ENCODE peak calls at places on chromosomes 7 and 10, in nine cellular contexts. One of them, this sample, is unnamed.

GRCh38 chr10:96720422-96721206 is at the start of gene PIK3AP1:
- DNase-seq in heart right ventricle: peak; percentile 24
- DNase-seq in esophagus muscularis mucosa: no peak
- DNase-seq in tibial artery: peak; percentile 70
- DNase-seq in hepatocyte: peak; percentile 57
- DNase-seq in cardiac muscle cell: peak; percentile 62
- DNase-seq in pancreas: peak; percentile 64
- DNase-seq in fibroblast of lung: no peak
- DNase-seq in left ventricle myocardium inferior: peak; percentile 50
- DNase-seq in this sample: no peak

GRCh38 chr7:76185187-76185915 is 16.3 kb upstream of the SRRM3 start:
- DNase-seq in heart right ventricle: no peak
- DNase-seq in hepatocyte: no peak
- DNase-seq in tibial artery: no peak
- DNase-seq in left ventricle myocardium inferior: no peak
- DNase-seq in esophagus muscularis mucosa: no peak
- DNase-seq in pancreas: no peak
- DNase-seq in fibroblast of lung: no peak
- DNase-seq in cardiac muscle cell: peak; percentile 31
- DNase-seq in this sample: no peak

GRCh38 chr10:69124558-69125121 is 662 bp downstream of the VPS26A start:
- DNase-seq in tibial artery: no peak
- DNase-seq in fibroblast of lung: peak; percentile 61
- DNase-seq in esophagus muscularis mucosa: no peak
- DNase-seq in hepatocyte: peak; percentile 64
- DNase-seq in pancreas: peak; percentile 38
- DNase-seq in cardiac muscle cell: peak; percentile 70
- DNase-seq in heart right ventricle: peak; percentile 40
- DNase-seq in left ventricle myocardium inferior: peak; percentile 34
- DNase-seq in this sample: no peak

GRCh38 chr10:102279104-102279503 is 33.8 kb downstream of the GBF1 start:
- DNase-seq in cardiac muscle cell: no peak
- DNase-seq in pancreas: no peak
- DNase-seq in fibroblast of lung: no peak
- DNase-seq in tibial artery: no peak
- DNase-seq in esophagus muscularis mucosa: no peak
- DNase-seq in hepatocyte: no peak
- DNase-seq in heart right ventricle: no peak
- DNase-seq in left ventricle myocardium inferior: no peak
- DNase-seq in this sample: no peak

GRCh38 chr7:35463176-35463575 is 209.3 kb upstream of the TBX20 start:
- DNase-seq in pancreas: no peak
- DNase-seq in esophagus muscularis mucosa: no peak
- DNase-seq in cardiac muscle cell: no peak
- DNase-seq in hepatocyte: no peak
- DNase-seq in tibial artery: no peak
- DNase-seq in heart right ventricle: no peak
- DNase-seq in left ventricle myocardium inferior: no peak
- DNase-seq in fibroblast of lung: no peak
- DNase-seq in this sample: no peak

GRCh38 chr7:70230761-70231160 is 632.5 kb downstream of the AUTS2 start:
- DNase-seq in tibial artery: no peak
- DNase-seq in left ventricle myocardium inferior: no peak
- DNase-seq in esophagus muscularis mucosa: no peak
- DNase-seq in heart right ventricle: no peak
- DNase-seq in hepatocyte: no peak
- DNase-seq in fibroblast of lung: no peak
- DNase-seq in cardiac muscle cell: no peak
- DNase-seq in pancreas: no peak
- DNase-seq in this sample: no peak

GRCh38 chr7:144821069-144821468 is 14.8 kb downstream of the TPK1 start:
- DNase-seq in cardiac muscle cell: no peak
- DNase-seq in fibroblast of lung: no peak
- DNase-seq in pancreas: no peak
- DNase-seq in left ventricle myocardium inferior: no peak
- DNase-seq in heart right ventricle: no peak
- DNase-seq in esophagus muscularis mucosa: no peak
- DNase-seq in hepatocyte: no peak
- DNase-seq in tibial artery: no peak
- DNase-seq in this sample: no peak

GRCh38 chr10:30215131-30215530 is 133.9 kb downstream of the MTPAP start:
- DNase-seq in esophagus muscularis mucosa: no peak
- DNase-seq in fibroblast of lung: no peak
- DNase-seq in hepatocyte: no peak
- DNase-seq in tibial artery: no peak
- DNase-seq in heart right ventricle: no peak
- DNase-seq in cardiac muscle cell: no peak
- DNase-seq in left ventricle myocardium inferior: no peak
- DNase-seq in pancreas: no peak
- DNase-seq in this sample: no peak

GRCh38 chr7:76302299-76303056 is at the start of gene HSPB1:
- DNase-seq in esophagus muscularis mucosa: peak; percentile 99
- DNase-seq in fibroblast of lung: peak; percentile 89
- DNase-seq in hepatocyte: peak; percentile 92
- DNase-seq in left ventricle myocardium inferior: peak; percentile 96
- DNase-seq in pancreas: peak; percentile 97
- DNase-seq in heart right ventricle: peak; percentile 96
- DNase-seq in tibial artery: peak; percentile 99
- DNase-seq in cardiac muscle cell: peak; percentile 96
- DNase-seq in this sample: peak; percentile 72

GRCh38 chr10:43026039-43026973 is 50.6 kb upstream of the RET start:
- DNase-seq in esophagus muscularis mucosa: peak; percentile 91
- DNase-seq in cardiac muscle cell: peak; percentile 30
- DNase-seq in tibial artery: no peak
- DNase-seq in pancreas: no peak
- DNase-seq in heart right ventricle: no peak
- DNase-seq in left ventricle myocardium inferior: no peak
- DNase-seq in hepatocyte: no peak
- DNase-seq in fibroblast of lung: no peak
- DNase-seq in this sample: no peak

GRCh38 chr7:134891262-134892001 is 94.9 kb upstream of the AGBL3 start:
- DNase-seq in hepatocyte: peak; percentile 89
- DNase-seq in pancreas: peak; percentile 48
- DNase-seq in fibroblast of lung: peak; percentile 99
- DNase-seq in tibial artery: peak; percentile 88
- DNase-seq in esophagus muscularis mucosa: no peak
- DNase-seq in left ventricle myocardium inferior: peak; percentile 80
- DNase-seq in heart right ventricle: peak; percentile 90
- DNase-seq in cardiac muscle cell: peak; percentile 72
- DNase-seq in this sample: peak; percentile 78

GRCh38 chr10:11870900-11871407 is 47.8 kb downstream of the PROSER2 start:
- DNase-seq in pancreas: no peak
- DNase-seq in esophagus muscularis mucosa: no peak
- DNase-seq in hepatocyte: no peak
- DNase-seq in cardiac muscle cell: no peak
- DNase-seq in fibroblast of lung: no peak
- DNase-seq in left ventricle myocardium inferior: no peak
- DNase-seq in tibial artery: no peak
- DNase-seq in heart right ventricle: no peak
- DNase-seq in this sample: no peak

GRCh38 chr10:74738543-74738942 is 87.9 kb upstream of the KAT6B start:
- DNase-seq in heart right ventricle: no peak
- DNase-seq in left ventricle myocardium inferior: no peak
- DNase-seq in pancreas: no peak
- DNase-seq in hepatocyte: no peak
- DNase-seq in esophagus muscularis mucosa: peak; percentile 79
- DNase-seq in fibroblast of lung: no peak
- DNase-seq in cardiac muscle cell: no peak
- DNase-seq in tibial artery: no peak
- DNase-seq in this sample: no peak

GRCh38 chr7:44163591-44163990 is 22.5 kb upstream of the MYL7 start:
- DNase-seq in cardiac muscle cell: no peak
- DNase-seq in left ventricle myocardium inferior: no peak
- DNase-seq in tibial artery: no peak
- DNase-seq in fibroblast of lung: peak; percentile 72
- DNase-seq in heart right ventricle: no peak
- DNase-seq in hepatocyte: no peak
- DNase-seq in esophagus muscularis mucosa: no peak
- DNase-seq in pancreas: no peak
- DNase-seq in this sample: no peak

GRCh38 chr7:7254908-7255307 is 72.6 kb downstream of the C1GALT1 start:
- DNase-seq in esophagus muscularis mucosa: peak; percentile 60
- DNase-seq in cardiac muscle cell: no peak
- DNase-seq in left ventricle myocardium inferior: no peak
- DNase-seq in heart right ventricle: no peak
- DNase-seq in pancreas: no peak
- DNase-seq in tibial artery: no peak
- DNase-seq in hepatocyte: peak; percentile 19
- DNase-seq in fibroblast of lung: no peak
- DNase-seq in this sample: no peak

GRCh38 chr7:46207931-46208634 is 287.0 kb upstream of the IGFBP3 start:
- DNase-seq in left ventricle myocardium inferior: no peak
- DNase-seq in cardiac muscle cell: no peak
- DNase-seq in esophagus muscularis mucosa: peak; percentile 70
- DNase-seq in hepatocyte: no peak
- DNase-seq in pancreas: peak; percentile 32
- DNase-seq in tibial artery: no peak
- DNase-seq in fibroblast of lung: no peak
- DNase-seq in heart right ventricle: no peak
- DNase-seq in this sample: no peak

DNA sequence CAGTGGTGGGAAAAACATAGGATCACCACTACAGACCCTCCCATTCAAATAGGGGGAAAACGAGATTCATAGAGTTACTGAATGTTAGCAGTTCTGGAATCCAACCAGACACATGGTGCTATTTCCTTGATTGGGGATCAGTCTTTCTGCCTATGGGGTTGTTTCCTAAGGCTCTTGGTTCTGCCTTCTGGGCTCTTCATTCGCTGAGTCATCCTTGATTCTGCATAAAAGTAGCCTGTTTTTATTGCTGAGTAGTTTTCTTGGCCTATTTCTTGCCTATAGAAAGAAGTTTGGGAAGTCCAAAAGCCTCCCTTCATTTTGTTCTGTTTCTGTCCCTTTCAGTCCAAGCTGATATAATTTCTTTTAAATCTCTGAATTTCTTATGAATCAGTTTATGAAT is 99.3 kb upstream of the OIT3 start:
- DNase-seq in hepatocyte: no peak
- DNase-seq in heart right ventricle: no peak
- DNase-seq in pancreas: no peak
- DNase-seq in fibroblast of lung: peak; percentile 41
- DNase-seq in cardiac muscle cell: no peak
- DNase-seq in tibial artery: no peak
- DNase-seq in left ventricle myocardium inferior: no peak
- DNase-seq in esophagus muscularis mucosa: no peak
- DNase-seq in this sample: no peak
- H3K27ac ChIP-seq in hepatocyte: no peak overlapping the region
- H3K27ac ChIP-seq in heart right ventricle: no peak overlapping the region
- H3K27ac ChIP-seq in pancreas: no peak overlapping the region
- H3K27ac ChIP-seq in fibroblast of lung: no peak overlapping the region
- H3K27ac ChIP-seq in cardiac muscle cell: peak overlapping the region; percentile 48
- H3K27ac ChIP-seq in tibial artery: peak overlapping the region; percentile 22
- H3K27ac ChIP-seq in left ventricle myocardium inferior: no peak overlapping the region
- H3K27ac ChIP-seq in esophagus muscularis mucosa: no peak overlapping the region
- H3K27ac ChIP-seq in this sample: no peak overlapping the region

GRCh38 chr7:156156734-156157408 is 344.6 kb upstream of the SHH start:
- DNase-seq in esophagus muscularis mucosa: no peak
- DNase-seq in left ventricle myocardium inferior: no peak
- DNase-seq in fibroblast of lung: peak; percentile 11
- DNase-seq in pancreas: peak; percentile 46
- DNase-seq in hepatocyte: peak; percentile 61
- DNase-seq in heart right ventricle: no peak
- DNase-seq in cardiac muscle cell: no peak
- DNase-seq in tibial artery: no peak
- DNase-seq in this sample: no peak
- TF ChIP-seq CTCF in esophagus muscularis mucosa: no peak
- TF ChIP-seq CTCF in left ventricle myocardium inferior: no peak
- TF ChIP-seq CTCF in fibroblast of lung: no peak
- TF ChIP-seq CTCF in pancreas: no peak
- TF ChIP-seq CTCF in hepatocyte: peak; percentile 37
- TF ChIP-seq CTCF in heart right ventricle: no peak
- TF ChIP-seq CTCF in cardiac muscle cell: no peak
- TF ChIP-seq CTCF in tibial artery: no peak
- TF ChIP-seq CTCF in this sample: no peak

DNA sequence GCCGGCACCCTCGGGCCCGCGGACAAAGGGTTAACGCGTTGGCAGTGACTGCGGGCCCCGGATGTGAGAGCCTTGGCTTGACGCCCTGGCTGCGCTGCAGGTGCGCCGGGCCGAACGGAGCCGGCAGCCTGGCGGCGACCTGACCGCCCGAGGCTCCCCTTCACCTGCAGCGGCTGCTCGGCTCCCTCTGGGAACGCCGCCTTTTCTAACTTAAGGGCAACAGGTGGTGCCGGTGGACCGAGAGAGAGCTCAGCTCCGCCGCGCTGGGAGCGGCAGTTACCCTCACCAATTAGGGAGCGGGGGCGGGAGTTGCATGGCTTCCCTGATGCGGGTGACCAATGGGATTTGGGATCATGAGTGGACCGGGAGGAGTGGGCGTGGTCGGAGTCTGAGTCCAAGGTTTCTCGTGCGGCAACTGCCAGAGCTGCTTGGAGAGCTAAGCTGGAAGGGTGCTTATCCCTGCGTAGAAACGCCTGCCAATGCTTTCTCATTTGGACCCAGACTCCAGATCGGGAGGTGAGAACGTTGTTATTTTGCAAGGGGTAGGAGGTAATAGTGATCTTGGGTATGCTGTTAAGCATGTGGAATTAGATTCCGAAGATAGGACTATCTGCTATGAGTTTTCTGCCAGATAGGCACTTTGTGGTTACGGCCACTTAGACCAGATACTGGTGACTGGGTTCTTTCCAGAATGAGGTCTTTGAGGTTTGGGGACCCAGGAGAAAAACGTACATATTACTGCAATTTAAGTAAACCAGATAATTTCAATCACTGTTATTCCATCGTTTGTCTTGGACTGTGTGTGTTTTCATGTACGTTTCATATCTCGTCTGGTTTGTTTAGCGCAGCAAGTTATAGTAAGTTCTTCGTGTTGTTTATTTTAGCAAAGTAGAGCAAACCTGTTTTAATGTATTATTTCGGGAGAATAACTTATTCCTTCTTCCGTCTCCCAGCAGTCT is at the start of gene ARL4A:
- DNase-seq in cardiac muscle cell: peak; percentile 100
- DNase-seq in tibial artery: peak; percentile 99
- DNase-seq in heart right ventricle: peak; percentile 100
- DNase-seq in left ventricle myocardium inferior: peak; percentile 99
- DNase-seq in hepatocyte: peak; percentile 100
- DNase-seq in esophagus muscularis mucosa: peak; percentile 100
- DNase-seq in fibroblast of lung: peak; percentile 99
- DNase-seq in pancreas: peak; percentile 99
- DNase-seq in this sample: peak; percentile 98
- H3K4me3 ChIP-seq in cardiac muscle cell: peak within 1 kb of the TSS; percentile 69
- H3K4me3 ChIP-seq in tibial artery: peak within 1 kb of the TSS; percentile 92
- H3K4me3 ChIP-seq in heart right ventricle: peak within 1 kb of the TSS; percentile 83
- H3K4me3 ChIP-seq in left ventricle myocardium inferior: peak within 1 kb of the TSS; percentile 89
- H3K4me3 ChIP-seq in hepatocyte: peak within 1 kb of the TSS; percentile 72
- H3K4me3 ChIP-seq in esophagus muscularis mucosa: peak within 1 kb of the TSS; percentile 90
- H3K4me3 ChIP-seq in fibroblast of lung: peak within 1 kb of the TSS; percentile 100
- H3K4me3 ChIP-seq in pancreas: peak within 1 kb of the TSS; percentile 86
- H3K4me3 ChIP-seq in this sample: peak within 1 kb of the TSS; percentile 93

DNA sequence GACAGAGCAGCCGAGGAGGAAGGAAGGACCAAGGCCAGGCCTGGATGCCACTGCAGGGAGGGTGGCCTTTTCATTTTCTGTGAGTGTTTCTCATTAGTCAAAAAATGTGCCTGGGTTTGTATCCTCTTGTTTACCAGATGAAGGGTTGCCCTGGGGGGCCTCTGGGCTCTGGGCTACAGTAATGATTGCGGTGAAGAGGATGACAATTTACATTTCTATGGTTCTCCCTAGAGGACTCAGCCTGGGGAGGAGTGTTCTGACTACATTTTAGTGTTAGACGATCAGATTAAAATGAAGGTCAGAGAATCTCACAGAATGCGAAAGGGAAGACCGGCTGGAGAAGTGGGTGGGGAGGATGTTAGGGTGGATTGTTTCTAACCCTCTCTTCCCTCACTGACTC is 108.0 kb upstream of the KMT2C start:
- DNase-seq in cardiac muscle cell: no peak
- DNase-seq in fibroblast of lung: no peak
- DNase-seq in pancreas: no peak
- DNase-seq in hepatocyte: no peak
- DNase-seq in left ventricle myocardium inferior: no peak
- DNase-seq in esophagus muscularis mucosa: no peak
- DNase-seq in heart right ventricle: no peak
- DNase-seq in tibial artery: no peak
- DNase-seq in this sample: no peak
- H3K27ac ChIP-seq in cardiac muscle cell: no peak overlapping the region
- H3K27ac ChIP-seq in fibroblast of lung: no peak overlapping the region
- H3K27ac ChIP-seq in pancreas: no peak overlapping the region
- H3K27ac ChIP-seq in hepatocyte: no peak overlapping the region
- H3K27ac ChIP-seq in left ventricle myocardium inferior: no peak overlapping the region
- H3K27ac ChIP-seq in esophagus muscularis mucosa: no peak overlapping the region
- H3K27ac ChIP-seq in heart right ventricle: no peak overlapping the region
- H3K27ac ChIP-seq in tibial artery: no peak overlapping the region
- H3K27ac ChIP-seq in this sample: no peak overlapping the region